ENCODE peak calls at places on chromosomes 16 and 17, in eight cellular contexts. L, S, U, I, G, J, V and X are unnamed samples.

GRCh38 chr17:35094902-35095301 is 24.8 kb downstream of the RAD51D start:
- DNase-seq in J (no peak), U (no peak), I (peak; percentile 85), G (peak; percentile 89), S (no peak), L (no peak), V (no peak), X (no peak)

GRCh38 chr17:45200701-45201100 is 21.0 kb upstream of the FMNL1 start:
- DNase-seq in I (peak; percentile 70), J (no peak), G (no peak), V (no peak), U (no peak), S (peak; percentile 55), L (no peak), X (no peak)

GRCh38 chr17:57889892-57890856 is 40.3 kb upstream of the MRPS23 start:
- DNase-seq in U (peak; percentile 69), V (no peak), G (peak; percentile 67), S (peak; percentile 85), L (peak; percentile 98), J (no peak), I (peak; percentile 88), X (no peak)

GRCh38 chr16:49817754-49818507 is 38.0 kb downstream of the ZNF423 start:
- DNase-seq in V (no peak), L (no peak), I (no peak), J (no peak), U (no peak), S (no peak), G (no peak), X (no peak)

GRCh38 chr16:49602201-49603041 is 228.8 kb downstream of the C16orf78 start:
- DNase-seq in I (no peak), J (no peak), V (no peak), L (no peak), G (no peak), U (no peak), S (no peak), X (no peak)

GRCh38 chr16:30985401-30986128 is 558 bp downstream of the HSD3B7 start:
- DNase-seq in U (peak; percentile 82), I (no peak), S (no peak), L (peak; percentile 92), J (no peak), G (peak; percentile 37), V (no peak), X (no peak)

GRCh38 chr17:74211141-74211928 is 2.0 kb upstream of the TTYH2 start:
- DNase-seq in G (no peak), V (no peak), U (no peak), J (no peak), L (no peak), S (no peak), I (no peak), X (no peak)

GRCh38 chr17:5640726-5641125 is 56.4 kb upstream of the NLRP1 start:
- DNase-seq in J (no peak), U (no peak), G (no peak), S (no peak), I (no peak), L (no peak), V (no peak), X (no peak)

GRCh38 chr16:88804173-88804551 is 573 bp downstream of the CDT1 start:
- DNase-seq in I (no peak), V (no peak), L (no peak), S (no peak), J (no peak), U (no peak), G (no peak), X (no peak)

GRCh38 chr16:77359065-77359502 is 75.8 kb downstream of the ADAMTS18 start:
- DNase-seq in U (no peak), G (no peak), J (no peak), I (peak; percentile 16), V (no peak), S (no peak), L (no peak), X (no peak)

GRCh38 chr17:42287305-42288077 is 807 bp upstream of the STAT5A start:
- DNase-seq in V (no peak), G (no peak), I (peak; percentile 50), J (peak; percentile 79), L (peak; percentile 24), S (peak; percentile 42), U (peak; percentile 56), X (peak; percentile 76)

GRCh38 chr17:17387461-17388362 is 84.5 kb downstream of the NT5M start:
- DNase-seq in G (peak; percentile 90), U (peak; percentile 77), V (peak; percentile 24), L (peak; percentile 90), J (no peak), S (no peak), I (no peak), X (no peak)
- TF ChIP-seq CTCF in G (peak; percentile 98), U (peak; percentile 71), V (peak; percentile 50), L (peak; percentile 98), J (peak; percentile 9), S (no peak), I (peak; percentile 32), X (no peak)

DNA sequence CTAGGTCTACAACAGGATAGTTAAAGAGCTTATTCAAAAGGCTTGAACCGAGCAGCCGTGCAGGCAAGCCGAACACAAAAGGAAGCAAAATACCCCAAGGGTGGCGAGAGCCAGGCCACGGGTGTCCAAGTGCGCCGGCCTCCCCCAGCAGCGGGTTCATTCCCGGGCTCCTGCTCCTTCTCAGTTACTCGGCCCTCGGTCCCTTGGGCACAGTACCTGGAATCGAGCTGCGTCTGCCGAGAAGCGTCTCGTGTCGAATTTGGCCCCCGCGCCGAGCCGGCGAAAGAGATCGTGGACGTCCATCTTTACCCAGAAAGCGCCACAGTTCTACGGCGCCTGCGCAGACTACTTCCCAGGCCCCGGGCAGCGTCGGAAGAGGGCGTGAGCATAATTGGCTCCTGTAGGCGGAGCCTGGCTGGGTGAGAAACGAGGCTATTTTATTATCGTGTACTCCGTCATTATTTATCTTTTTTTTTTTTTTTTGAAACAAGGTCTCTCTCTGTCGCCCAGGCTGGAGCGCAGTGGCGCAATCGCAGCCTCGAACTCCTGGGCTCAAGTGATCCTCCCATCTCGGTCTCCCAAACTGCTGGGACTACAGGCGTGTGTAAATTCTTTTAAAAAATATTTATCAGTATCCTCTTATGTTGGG is at the start of gene DDX52:
- DNase-seq in L (peak; percentile 97), V (peak; percentile 82), G (peak; percentile 76), J (peak; percentile 89), I (peak; percentile 94), U (peak; percentile 95), S (peak; percentile 92), X (peak; percentile 93)
- TF ChIP-seq CTCF in L (peak; percentile 29), V (no peak), G (no peak), J (peak; percentile 0), I (peak; percentile 6), U (peak; percentile 3), S (peak; percentile 26), X (no peak)

GRCh38 chr17:27608330-27609230 is 22.4 kb upstream of the LGALS9 start:
- DNase-seq in J (no peak), I (no peak), U (no peak), S (no peak), G (no peak), L (no peak), V (no peak), X (no peak)

GRCh38 chr17:27607692-27608091 is 23.3 kb upstream of the LGALS9 start:
- DNase-seq in U (no peak), V (no peak), I (no peak), L (no peak), J (no peak), S (no peak), G (no peak), X (no peak)

GRCh38 chr17:27612160-27612767 is 18.7 kb upstream of the LGALS9 start:
- DNase-seq in G (no peak), V (no peak), I (no peak), L (no peak), S (no peak), U (no peak), J (no peak), X (no peak)

GRCh38 chr17:27610304-27610676 is 20.7 kb upstream of the LGALS9 start:
- DNase-seq in J (no peak), V (no peak), U (no peak), G (no peak), I (no peak), L (no peak), S (no peak), X (no peak)

DNA sequence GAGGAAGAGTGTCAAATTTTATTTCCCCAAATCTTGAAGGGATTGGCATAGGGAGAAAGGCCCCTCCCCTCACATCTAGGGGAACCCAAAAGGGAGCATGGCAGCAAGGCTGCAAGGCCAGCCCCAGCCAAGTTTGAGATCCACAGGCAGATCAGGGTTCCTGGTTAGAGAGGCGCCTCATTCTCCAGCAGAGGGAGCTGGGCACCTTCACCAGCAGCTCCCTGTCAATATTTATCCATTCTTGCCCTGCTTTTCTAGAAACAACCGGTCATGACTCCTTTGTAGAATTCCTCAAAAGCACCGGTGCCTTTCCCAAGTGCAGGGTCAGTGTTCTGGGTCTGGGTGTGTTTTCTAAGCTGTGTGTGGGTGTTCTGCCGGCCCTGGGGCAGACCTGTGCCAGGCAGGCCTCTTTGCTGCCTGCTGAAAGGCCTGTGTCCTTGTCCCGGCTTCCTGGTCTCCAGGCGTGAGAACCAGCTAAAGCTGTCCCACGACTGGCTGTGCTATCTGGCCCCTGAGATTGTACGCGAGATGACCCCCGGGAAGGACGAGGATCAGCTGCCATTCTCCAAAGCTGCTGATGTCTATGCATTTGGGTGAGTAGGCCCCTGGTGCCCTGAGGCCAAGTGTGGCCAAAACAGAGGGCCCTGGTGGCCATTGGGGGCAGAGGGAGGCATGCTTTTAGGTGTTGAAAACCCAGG is 21.2 kb upstream of the LGALS9 start:
- DNase-seq in L (no peak), J (no peak), U (peak; percentile 69), I (peak; percentile 52), V (peak; percentile 30), G (no peak), S (no peak), X (peak; percentile 57)
- TF ChIP-seq CTCF in L (peak; percentile 39), J (peak; percentile 45), U (peak; percentile 69), I (peak; percentile 56), V (no peak), G (peak; percentile 53), S (peak; percentile 81), X (peak; percentile 49)

GRCh38 chr16:58730724-58731370 is 3.3 kb downstream of the GOT2 start:
- DNase-seq in G (no peak), L (no peak), I (no peak), V (no peak), U (no peak), S (no peak), J (no peak), X (no peak)

GRCh38 chr16:58734459-58734787 is 307 bp upstream of the GOT2 start:
- DNase-seq in G (no peak), L (no peak), V (no peak), U (no peak), J (no peak), I (no peak), S (no peak), X (no peak)

GRCh38 chr16:58732545-58733247 is 1.4 kb downstream of the GOT2 start:
- DNase-seq in S (no peak), I (peak; percentile 31), L (no peak), J (peak; percentile 57), G (no peak), U (no peak), V (no peak), X (peak; percentile 54)

GRCh38 chr16:58733671-58734458 is at the start of gene GOT2:
- DNase-seq in U (peak; percentile 88), J (peak; percentile 89), S (peak; percentile 81), L (peak; percentile 81), I (peak; percentile 91), V (peak; percentile 90), G (peak; percentile 73), X (peak; percentile 91)

DNA sequence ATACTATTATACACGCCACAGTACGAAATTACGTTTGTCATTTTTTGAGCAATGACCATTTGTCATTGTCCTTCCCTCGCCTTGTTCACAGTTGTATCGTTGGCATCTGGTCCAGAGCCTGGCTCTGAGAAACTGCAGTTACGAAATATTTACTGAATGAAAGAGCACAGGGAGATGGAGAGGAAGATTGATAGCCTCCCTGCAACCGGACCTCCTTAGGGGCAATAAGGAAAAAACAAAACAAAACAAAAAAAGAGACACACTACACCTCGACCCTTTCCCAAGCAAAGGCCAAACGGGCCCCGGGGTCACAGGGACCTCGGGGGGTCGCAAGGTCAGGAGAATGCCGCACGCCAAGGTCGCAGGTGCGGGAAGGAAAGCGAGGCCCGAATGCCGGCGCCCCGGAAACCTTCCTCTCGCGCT is 857 bp downstream of the GOT2 start:
- DNase-seq in V (no peak), L (peak; percentile 16), I (peak; percentile 22), U (peak; percentile 10), J (no peak), S (no peak), G (no peak), X (no peak)
- TF ChIP-seq CTCF in V (no peak), L (no peak), I (no peak), U (no peak), J (no peak), S (no peak), G (no peak), X (no peak)